ENCODE peak calls at places on chromosomes 3 and 15, in six cellular contexts. One of them, this sample, is unnamed.

GRCh38 chr15:65326109-65326508 is 21.6 kb downstream of the RNU5B-1 start:
- DNase-seq in neuronal stem cell: no peak
- DNase-seq in IMR-90: no peak
- DNase-seq in H1: no peak
- DNase-seq in H9: peak
- DNase-seq in mesenchymal stem cell: no peak
- DNase-seq in this sample: peak

GRCh38 chr3:124599147-124599765 is 131.0 kb upstream of the UMPS start:
- DNase-seq in neuronal stem cell: no peak
- DNase-seq in IMR-90: no peak
- DNase-seq in H1: no peak
- DNase-seq in H9: no peak
- DNase-seq in mesenchymal stem cell: no peak
- DNase-seq in this sample: no peak

GRCh38 chr3:187750513-187751123 is 5.3 kb upstream of the BCL6 start:
- DNase-seq in neuronal stem cell: peak
- DNase-seq in H1: no peak
- DNase-seq in H9: peak
- DNase-seq in IMR-90: peak
- DNase-seq in mesenchymal stem cell: peak
- DNase-seq in this sample: no peak

GRCh38 chr3:28291577-28291976 is 50.2 kb downstream of the CMC1 start:
- DNase-seq in IMR-90: no peak
- DNase-seq in H9: no peak
- DNase-seq in mesenchymal stem cell: no peak
- DNase-seq in neuronal stem cell: no peak
- DNase-seq in H1: no peak
- DNase-seq in this sample: no peak

GRCh38 chr15:66184492-66184891 is 69.1 kb downstream of the MEGF11 start:
- DNase-seq in neuronal stem cell: no peak
- DNase-seq in IMR-90: no peak
- DNase-seq in H1: no peak
- DNase-seq in H9: no peak
- DNase-seq in mesenchymal stem cell: no peak
- DNase-seq in this sample: no peak

GRCh38 chr15:99844150-99844549 is 110.9 kb upstream of the LYSMD4 start:
- DNase-seq in mesenchymal stem cell: no peak
- DNase-seq in IMR-90: no peak
- DNase-seq in H1: no peak
- DNase-seq in H9: no peak
- DNase-seq in neuronal stem cell: no peak
- DNase-seq in this sample: no peak

GRCh38 chr3:104941785-104942184 is 424.9 kb upstream of the ALCAM start:
- DNase-seq in mesenchymal stem cell: no peak
- DNase-seq in neuronal stem cell: no peak
- DNase-seq in H9: no peak
- DNase-seq in IMR-90: no peak
- DNase-seq in H1: no peak
- DNase-seq in this sample: no peak

GRCh38 chr15:70033529-70034140 is 64.1 kb downstream of the TLE3 start:
- DNase-seq in IMR-90: peak
- DNase-seq in H1: no peak
- DNase-seq in H9: no peak
- DNase-seq in neuronal stem cell: no peak
- DNase-seq in mesenchymal stem cell: no peak
- DNase-seq in this sample: no peak

GRCh38 chr15:23869391-23869790 is 182.3 kb upstream of the NDN start:
- DNase-seq in mesenchymal stem cell: peak
- DNase-seq in IMR-90: no peak
- DNase-seq in H9: peak
- DNase-seq in H1: no peak
- DNase-seq in neuronal stem cell: peak
- DNase-seq in this sample: peak

GRCh38 chr3:71304684-71305083 is 278.8 kb downstream of the FOXP1 start:
- DNase-seq in H1: no peak
- DNase-seq in IMR-90: peak
- DNase-seq in neuronal stem cell: no peak
- DNase-seq in mesenchymal stem cell: peak
- DNase-seq in H9: no peak
- DNase-seq in this sample: peak

GRCh38 chr15:90083419-90083818 is 18.8 kb downstream of the IDH2 start:
- DNase-seq in H1: no peak
- DNase-seq in H9: no peak
- DNase-seq in mesenchymal stem cell: no peak
- DNase-seq in neuronal stem cell: no peak
- DNase-seq in IMR-90: no peak
- DNase-seq in this sample: no peak

GRCh38 chr15:31264534-31265089 is 62.0 kb upstream of the KLF13 start:
- DNase-seq in H9: no peak
- DNase-seq in mesenchymal stem cell: no peak
- DNase-seq in neuronal stem cell: no peak
- DNase-seq in IMR-90: no peak
- DNase-seq in H1: no peak
- DNase-seq in this sample: no peak

GRCh38 chr15:91116379-91117067 is 16.5 kb downstream of the SV2B start:
- DNase-seq in H1: no peak
- DNase-seq in H9: no peak
- DNase-seq in mesenchymal stem cell: no peak
- DNase-seq in IMR-90: no peak
- DNase-seq in neuronal stem cell: no peak
- DNase-seq in this sample: no peak

GRCh38 chr15:91529534-91529933 is 324.0 kb upstream of the SLCO3A1 start:
- DNase-seq in neuronal stem cell: no peak
- DNase-seq in mesenchymal stem cell: no peak
- DNase-seq in H9: no peak
- DNase-seq in H1: no peak
- DNase-seq in IMR-90: no peak
- DNase-seq in this sample: no peak

GRCh38 chr3:161649900-161650484 is 153.4 kb downstream of the OTOL1 start:
- DNase-seq in mesenchymal stem cell: peak
- DNase-seq in H9: no peak
- DNase-seq in neuronal stem cell: no peak
- DNase-seq in IMR-90: no peak
- DNase-seq in H1: no peak
- DNase-seq in this sample: peak

GRCh38 chr3:149473314-149473990 is 1.0 kb upstream of the TM4SF4 start:
- DNase-seq in H1: no peak
- DNase-seq in H9: no peak
- DNase-seq in neuronal stem cell: no peak
- DNase-seq in mesenchymal stem cell: peak
- DNase-seq in IMR-90: peak
- DNase-seq in this sample: no peak

GRCh38 chr3:13455644-13456043 is 24.5 kb upstream of the HDAC11 start:
- DNase-seq in IMR-90: no peak
- DNase-seq in H1: no peak
- DNase-seq in H9: no peak
- DNase-seq in neuronal stem cell: no peak
- DNase-seq in mesenchymal stem cell: no peak
- DNase-seq in this sample: no peak

GRCh38 chr3:197940745-197941384 is 9.1 kb upstream of the RPL35A start:
- DNase-seq in neuronal stem cell: no peak
- DNase-seq in H9: no peak
- DNase-seq in mesenchymal stem cell: no peak
- DNase-seq in H1: no peak
- DNase-seq in IMR-90: no peak
- DNase-seq in this sample: no peak

GRCh38 chr15:22989576-22990477 is 9.7 kb upstream of the CYFIP1 start:
- DNase-seq in H1: no peak
- DNase-seq in mesenchymal stem cell: no peak
- DNase-seq in IMR-90: no peak
- DNase-seq in neuronal stem cell: no peak
- DNase-seq in H9: no peak
- DNase-seq in this sample: peak

GRCh38 chr3:42226470-42227425 is 39.2 kb downstream of the CCK start:
- DNase-seq in H1: no peak
- DNase-seq in IMR-90: no peak
- DNase-seq in neuronal stem cell: no peak
- DNase-seq in mesenchymal stem cell: no peak
- DNase-seq in H9: no peak
- DNase-seq in this sample: peak

GRCh38 chr3:150901793-150902192 is 3.4 kb downstream of the MINDY4B start:
- DNase-seq in mesenchymal stem cell: no peak
- DNase-seq in neuronal stem cell: no peak
- DNase-seq in H1: no peak
- DNase-seq in IMR-90: no peak
- DNase-seq in H9: no peak
- DNase-seq in this sample: no peak

GRCh38 chr3:17489139-17489538 is 253.3 kb downstream of the TBC1D5 start:
- DNase-seq in mesenchymal stem cell: peak
- DNase-seq in IMR-90: peak
- DNase-seq in neuronal stem cell: no peak
- DNase-seq in H1: no peak
- DNase-seq in H9: no peak
- DNase-seq in this sample: no peak

GRCh38 chr15:62770752-62771151 is 271.8 kb upstream of the TPM1 start:
- DNase-seq in IMR-90: peak
- DNase-seq in neuronal stem cell: no peak
- DNase-seq in H9: no peak
- DNase-seq in H1: no peak
- DNase-seq in mesenchymal stem cell: peak
- DNase-seq in this sample: no peak

GRCh38 chr3:94937980-94938379 is 875.1 kb downstream of the NSUN3 start:
- DNase-seq in mesenchymal stem cell: no peak
- DNase-seq in H9: no peak
- DNase-seq in IMR-90: no peak
- DNase-seq in neuronal stem cell: no peak
- DNase-seq in H1: no peak
- DNase-seq in this sample: no peak

GRCh38 chr3:107068980-107069379 is 308.3 kb upstream of the CCDC54 start:
- DNase-seq in H9: no peak
- DNase-seq in neuronal stem cell: no peak
- DNase-seq in mesenchymal stem cell: peak
- DNase-seq in IMR-90: peak
- DNase-seq in H1: no peak
- DNase-seq in this sample: peak

GRCh38 chr3:167568634-167569033 is 85.1 kb downstream of the WDR49 start:
- DNase-seq in neuronal stem cell: no peak
- DNase-seq in IMR-90: no peak
- DNase-seq in mesenchymal stem cell: no peak
- DNase-seq in H1: no peak
- DNase-seq in H9: no peak
- DNase-seq in this sample: no peak

GRCh38 chr15:94105760-94106159 is 125.6 kb upstream of the MCTP2 start:
- DNase-seq in mesenchymal stem cell: no peak
- DNase-seq in H9: no peak
- DNase-seq in IMR-90: no peak
- DNase-seq in neuronal stem cell: no peak
- DNase-seq in H1: no peak
- DNase-seq in this sample: peak

GRCh38 chr15:66905954-66906353 is 159.4 kb upstream of the SMAD3 start:
- DNase-seq in H1: no peak
- DNase-seq in neuronal stem cell: no peak
- DNase-seq in mesenchymal stem cell: no peak
- DNase-seq in IMR-90: no peak
- DNase-seq in H9: peak
- DNase-seq in this sample: no peak

GRCh38 chr3:72995337-72995736 is 1.3 kb upstream of the PPP4R2 start:
- DNase-seq in neuronal stem cell: no peak
- DNase-seq in H9: no peak
- DNase-seq in H1: no peak
- DNase-seq in IMR-90: no peak
- DNase-seq in mesenchymal stem cell: no peak
- DNase-seq in this sample: no peak

GRCh38 chr3:72996473-72997333 is at the start of gene PPP4R2:
- DNase-seq in H1: peak
- DNase-seq in H9: peak
- DNase-seq in IMR-90: peak
- DNase-seq in mesenchymal stem cell: peak
- DNase-seq in neuronal stem cell: peak
- DNase-seq in this sample: peak

GRCh38 chr3:72996121-72996472 is 514 bp upstream of the PPP4R2 start:
- DNase-seq in H9: no peak
- DNase-seq in mesenchymal stem cell: no peak
- DNase-seq in neuronal stem cell: no peak
- DNase-seq in H1: no peak
- DNase-seq in IMR-90: no peak
- DNase-seq in this sample: no peak

GRCh38 chr3:72998489-72998888 is 1.9 kb downstream of the PPP4R2 start:
- DNase-seq in neuronal stem cell: no peak
- DNase-seq in IMR-90: no peak
- DNase-seq in H1: no peak
- DNase-seq in H9: no peak
- DNase-seq in mesenchymal stem cell: no peak
- DNase-seq in this sample: no peak

GRCh38 chr3:72997421-72997961 is 880 bp downstream of the PPP4R2 start:
- DNase-seq in IMR-90: peak
- DNase-seq in neuronal stem cell: peak
- DNase-seq in H9: no peak
- DNase-seq in H1: no peak
- DNase-seq in mesenchymal stem cell: peak
- DNase-seq in this sample: peak
- H2BK5ac ChIP-seq in IMR-90: peak
- H2BK5ac ChIP-seq in neuronal stem cell: no peak
- H2BK5ac ChIP-seq in H9: peak
- H2BK5ac ChIP-seq in H1: peak
- H2BK5ac ChIP-seq in mesenchymal stem cell: peak
- H2BK5ac ChIP-seq in this sample: peak

GRCh38 chr3:144341461-144341860 is 369.8 kb downstream of the DIPK2A start:
- DNase-seq in H1: no peak
- DNase-seq in H9: no peak
- DNase-seq in mesenchymal stem cell: no peak
- DNase-seq in IMR-90: no peak
- DNase-seq in neuronal stem cell: no peak
- DNase-seq in this sample: no peak
- H4K8ac ChIP-seq in H1: no peak
- H4K8ac ChIP-seq in H9: no peak
- H4K8ac ChIP-seq in mesenchymal stem cell: no peak
- H4K8ac ChIP-seq in IMR-90: no peak
- H4K8ac ChIP-seq in neuronal stem cell: no peak
- H4K8ac ChIP-seq in this sample: no peak

GRCh38 chr3:32840086-32840841 is 22.5 kb downstream of the TRIM71 start:
- DNase-seq in H1: no peak
- DNase-seq in IMR-90: no peak
- DNase-seq in mesenchymal stem cell: no peak
- DNase-seq in neuronal stem cell: peak
- DNase-seq in H9: peak
- DNase-seq in this sample: peak
- H2BK5ac ChIP-seq in H1: peak
- H2BK5ac ChIP-seq in IMR-90: no peak
- H2BK5ac ChIP-seq in mesenchymal stem cell: no peak
- H2BK5ac ChIP-seq in neuronal stem cell: no peak
- H2BK5ac ChIP-seq in H9: no peak
- H2BK5ac ChIP-seq in this sample: peak

DNA sequence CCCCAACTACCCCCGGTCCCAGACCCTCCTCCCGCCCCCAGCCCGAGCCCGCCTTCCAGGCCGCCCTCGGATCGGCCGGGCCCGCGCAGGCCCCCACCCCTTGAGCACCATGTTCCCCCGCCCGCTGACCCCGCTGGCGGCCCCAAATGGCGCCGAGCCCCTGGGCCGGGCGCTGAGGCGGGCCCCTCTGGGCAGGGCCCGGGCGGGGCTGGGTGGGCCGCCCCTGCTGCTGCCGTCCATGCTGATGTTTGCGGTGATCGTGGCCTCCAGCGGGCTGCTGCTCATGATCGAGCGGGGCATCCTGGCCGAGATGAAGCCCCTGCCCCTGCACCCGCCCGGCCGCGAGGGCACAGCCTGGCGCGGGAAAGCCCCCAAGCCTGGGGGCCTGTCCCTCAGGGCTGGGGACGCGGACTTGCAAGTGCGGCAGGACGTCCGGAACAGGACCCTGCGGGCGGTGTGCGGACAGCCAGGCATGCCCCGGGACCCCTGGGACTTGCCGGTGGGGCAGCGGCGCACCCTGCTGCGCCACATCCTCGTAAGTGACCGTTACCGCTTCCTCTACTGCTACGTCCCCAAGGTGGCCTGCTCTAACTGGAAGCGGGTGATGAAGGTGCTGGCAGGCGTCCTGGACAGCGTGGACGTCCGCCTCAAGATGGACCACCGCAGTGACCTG is 457 bp downstream of the CHST14 start:
- DNase-seq in H1: no peak
- DNase-seq in neuronal stem cell: peak
- DNase-seq in IMR-90: peak
- DNase-seq in H9: peak
- DNase-seq in mesenchymal stem cell: peak
- DNase-seq in this sample: peak
- H4K8ac ChIP-seq in H1: no peak
- H4K8ac ChIP-seq in neuronal stem cell: peak
- H4K8ac ChIP-seq in IMR-90: peak
- H4K8ac ChIP-seq in H9: no peak
- H4K8ac ChIP-seq in mesenchymal stem cell: peak
- H4K8ac ChIP-seq in this sample: no peak

This sample was measured in mesendoderm.